ENCODE peak calls at places on chromosomes 2 and 18, in eight cellular contexts. B is fibroblast of lung, Q is endothelial cell, P is heart right ventricle, M is pancreas, T is IMR-90, A is GM13977, Y is BE2C. F is an unnamed sample.

GRCh38 chr2:112251211-112251721 is 3.6 kb downstream of the ZC3H8 start:
- DNase-seq in B (peak), Q (no peak), P (no peak), M (no peak), T (peak), A (no peak), Y (no peak), F (no peak)

GRCh38 chr2:60352491-60353405 is 200.7 kb downstream of the BCL11A start:
- DNase-seq in B (no peak), Q (no peak), P (no peak), M (no peak), T (no peak), A (no peak), Y (no peak), F (peak)

GRCh38 chr2:195663007-195663406 is 6.0 kb downstream of the SLC39A10 start:
- DNase-seq in B (no peak), Q (no peak), P (no peak), M (no peak), T (no peak), A (no peak), Y (no peak), F (no peak)

GRCh38 chr2:85712261-85712660 is 18.1 kb downstream of the GNLY start:
- DNase-seq in B (no peak), Q (no peak), P (no peak), M (no peak), T (no peak), A (no peak), Y (no peak), F (no peak)

GRCh38 chr2:70771446-70771845 is 3.4 kb upstream of the ADD2 start:
- DNase-seq in B (no peak), Q (no peak), P (no peak), M (no peak), T (no peak), A (no peak), Y (no peak), F (no peak)

GRCh38 chr2:36174920-36175319 is 180.7 kb upstream of the CRIM1 start:
- DNase-seq in B (no peak), Q (no peak), P (no peak), M (no peak), T (no peak), A (no peak), Y (no peak), F (no peak)

GRCh38 chr2:24015562-24016375 is 5.9 kb downstream of the MFSD2B start:
- DNase-seq in B (peak), Q (no peak), P (no peak), M (no peak), T (peak), A (no peak), Y (no peak), F (no peak)

GRCh38 chr2:10297950-10298349 is 4.8 kb upstream of the HPCAL1 start:
- DNase-seq in B (peak), Q (no peak), P (no peak), M (no peak), T (peak), A (no peak), Y (peak), F (no peak)

GRCh38 chr2:237733677-237734300 is 64.8 kb upstream of the RBM44 start:
- DNase-seq in B (no peak), Q (no peak), P (no peak), M (no peak), T (no peak), A (no peak), Y (peak), F (peak)

GRCh38 chr2:19890104-19890503 is 11.7 kb downstream of the TTC32 start:
- DNase-seq in B (no peak), Q (no peak), P (no peak), M (no peak), T (no peak), A (no peak), Y (no peak), F (no peak)

GRCh38 chr2:197369228-197369945 is 58.8 kb upstream of the ANKRD44 start:
- DNase-seq in B (no peak), Q (no peak), P (no peak), M (no peak), T (no peak), A (no peak), Y (no peak), F (no peak)

GRCh38 chr18:12287131-12287681 is 20.8 kb upstream of the TUBB6 start:
- DNase-seq in B (no peak), Q (no peak), P (no peak), M (no peak), T (no peak), A (no peak), Y (no peak), F (no peak)

GRCh38 chr2:58585233-58585632 is 344.1 kb upstream of the FANCL start:
- DNase-seq in B (no peak), Q (no peak), P (no peak), M (no peak), T (no peak), A (no peak), Y (no peak), F (no peak)

GRCh38 chr2:176830362-176830761 is 382.2 kb upstream of the HNRNPA3 start:
- DNase-seq in B (no peak), Q (peak), P (no peak), M (no peak), T (no peak), A (no peak), Y (peak), F (no peak)

GRCh38 chr2:46964835-46965560 is 49.4 kb upstream of the MCFD2 start:
- DNase-seq in B (peak), Q (no peak), P (no peak), M (no peak), T (no peak), A (no peak), Y (no peak), F (peak)

GRCh38 chr2:229520582-229521221 is 193.7 kb downstream of the DNER start:
- DNase-seq in B (peak), Q (no peak), P (peak), M (peak), T (no peak), A (no peak), Y (no peak), F (no peak)

GRCh38 chr2:7057865-7058400 is 140.7 kb downstream of the RNF144A start:
- DNase-seq in B (no peak), Q (no peak), P (no peak), M (no peak), T (no peak), A (no peak), Y (no peak), F (no peak)

GRCh38 chr18:40249390-40250080 is 1705.5 kb upstream of the PIK3C3 start:
- DNase-seq in B (no peak), Q (no peak), P (no peak), M (no peak), T (peak), A (no peak), Y (no peak), F (no peak)

GRCh38 chr2:191789791-191790190 is 57.1 kb downstream of the CAVIN2 start:
- DNase-seq in B (peak), Q (no peak), P (no peak), M (no peak), T (peak), A (no peak), Y (no peak), F (no peak)

GRCh38 chr2:26726229-26726628 is 33.7 kb downstream of the KCNK3 start:
- DNase-seq in B (no peak), Q (no peak), P (no peak), M (no peak), T (no peak), A (no peak), Y (no peak), F (no peak)

GRCh38 chr2:69674301-69674640 is 30.7 kb upstream of the AAK1 start:
- DNase-seq in B (no peak), Q (no peak), P (no peak), M (no peak), T (no peak), A (no peak), Y (no peak), F (peak)

GRCh38 chr2:130807659-130808385 is 28.9 kb upstream of the ARHGEF4 start:
- DNase-seq in B (no peak), Q (no peak), P (no peak), M (no peak), T (no peak), A (no peak), Y (peak), F (peak)

GRCh38 chr2:175275499-175275898 is 94.0 kb upstream of the ATP5MC3 start:
- DNase-seq in B (no peak), Q (no peak), P (no peak), M (no peak), T (no peak), A (no peak), Y (no peak), F (no peak)

GRCh38 chr2:191670076-191670475 is 7.9 kb upstream of the NABP1 start:
- DNase-seq in B (no peak), Q (no peak), P (no peak), M (no peak), T (no peak), A (no peak), Y (no peak), F (no peak)

GRCh38 chr2:85106489-85107180 is 26.6 kb upstream of the TCF7L1 start:
- DNase-seq in B (peak), Q (no peak), P (no peak), M (no peak), T (peak), A (no peak), Y (no peak), F (no peak)

GRCh38 chr18:10160251-10160650 is 246.4 kb downstream of the VAPA start:
- DNase-seq in B (no peak), Q (no peak), P (no peak), M (no peak), T (no peak), A (no peak), Y (no peak), F (no peak)

GRCh38 chr18:2857491-2858063 is 10.8 kb downstream of the EMILIN2 start:
- DNase-seq in B (peak), Q (no peak), P (peak), M (no peak), T (peak), A (no peak), Y (no peak), F (no peak)

GRCh38 chr2:105398522-105399206 is at the start of gene FHL2:
- DNase-seq in B (peak), Q (peak), P (peak), M (peak), T (peak), A (peak), Y (peak), F (peak)

GRCh38 chr2:55056024-55056521 is 5.8 kb upstream of the RTN4 start:
- DNase-seq in B (peak), Q (no peak), P (no peak), M (no peak), T (peak), A (no peak), Y (peak), F (no peak)

GRCh38 chr2:127577503-127577902 is 42.0 kb downstream of the MYO7B start:
- DNase-seq in B (no peak), Q (no peak), P (no peak), M (no peak), T (no peak), A (no peak), Y (no peak), F (no peak)

GRCh38 chr18:37435996-37436395 is 129.6 kb downstream of the CELF4 start:
- DNase-seq in B (no peak), Q (no peak), P (no peak), M (no peak), T (no peak), A (no peak), Y (no peak), F (no peak)

GRCh38 chr2:47569658-47570398 is 166.9 kb downstream of the MSH2 start:
- DNase-seq in B (no peak), Q (peak), P (no peak), M (no peak), T (peak), A (peak), Y (peak), F (no peak)

GRCh38 chr2:127669056-127669455 is 6.3 kb downstream of the LIMS2 start:
- DNase-seq in B (no peak), Q (no peak), P (no peak), M (no peak), T (no peak), A (no peak), Y (no peak), F (no peak)

GRCh38 chr2:138782378-138782777 is 2.2 kb upstream of the NXPH2 start:
- DNase-seq in B (no peak), Q (no peak), P (no peak), M (no peak), T (no peak), A (no peak), Y (no peak), F (no peak)

GRCh38 chr2:138787053-138787666 is 7.0 kb upstream of the NXPH2 start:
- DNase-seq in B (peak), Q (peak), P (no peak), M (no peak), T (peak), A (peak), Y (peak), F (no peak)
- TF ChIP-seq CTCF in B (peak), Q (peak), P (peak), M (peak), T (peak), A (peak), Y (peak), F (peak)

GRCh38 chr18:66749030-66749429 is 145.1 kb upstream of the CDH19 start:
- DNase-seq in B (no peak), Q (no peak), P (no peak), M (no peak), T (no peak), A (no peak), Y (no peak), F (no peak)
- TF ChIP-seq CTCF in B (no peak), Q (no peak), P (peak), M (no peak), T (no peak), A (no peak), Y (peak), F (no peak)

DNA sequence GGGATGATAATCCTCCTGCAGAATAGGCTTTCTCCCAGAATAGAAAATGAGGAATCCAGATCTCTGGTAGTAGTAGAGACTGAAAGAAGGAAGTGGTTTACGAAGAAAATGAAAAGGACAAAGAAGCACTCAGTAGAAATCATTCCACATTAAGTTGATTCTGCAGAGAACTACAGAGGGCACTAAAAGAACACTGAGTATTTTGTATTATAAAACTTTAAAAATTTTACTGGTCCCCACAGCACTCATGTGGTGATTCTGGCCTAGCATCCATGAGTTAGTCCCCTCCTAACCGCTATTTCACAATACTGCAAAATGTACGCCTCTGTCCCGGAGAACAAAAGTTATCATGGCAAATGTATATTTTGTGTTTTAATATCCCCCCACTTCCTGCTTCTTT is 42.9 kb upstream of the SLC35F5 start:
- DNase-seq in B (peak), Q (no peak), P (no peak), M (no peak), T (no peak), A (no peak), Y (no peak), F (no peak)
- TF ChIP-seq CTCF in B (no peak), Q (no peak), P (no peak), M (no peak), T (no peak), A (no peak), Y (no peak), F (no peak)

GRCh38 chr2:173075781-173076556 is at the start of gene MAP3K20:
- DNase-seq in B (peak), Q (peak), P (peak), M (peak), T (peak), A (peak), Y (peak), F (peak)
- TF ChIP-seq CTCF in B (no peak), Q (no peak), P (peak), M (peak), T (peak), A (peak), Y (peak), F (peak)

GRCh38 chr18:52408800-52409302 is 68.9 kb downstream of the DCC start:
- DNase-seq in B (no peak), Q (no peak), P (no peak), M (no peak), T (no peak), A (no peak), Y (no peak), F (no peak)

GRCh38 chr18:52409732-52410131 is 69.7 kb downstream of the DCC start:
- DNase-seq in B (no peak), Q (no peak), P (no peak), M (no peak), T (no peak), A (peak), Y (no peak), F (no peak)
- TF ChIP-seq CTCF in B (no peak), Q (no peak), P (no peak), M (no peak), T (no peak), A (peak), Y (no peak), F (no peak)

GRCh38 chr2:61398413-61398812 is 72.5 kb downstream of the USP34 start:
- DNase-seq in B (no peak), Q (no peak), P (no peak), M (no peak), T (no peak), A (no peak), Y (no peak), F (no peak)

GRCh38 chr2:61396005-61396404 is 74.9 kb downstream of the USP34 start:
- DNase-seq in B (no peak), Q (no peak), P (no peak), M (no peak), T (no peak), A (no peak), Y (no peak), F (no peak)
- TF ChIP-seq CTCF in B (no peak), Q (no peak), P (no peak), M (no peak), T (no peak), A (no peak), Y (no peak), F (no peak)

GRCh38 chr18:45110577-45111506 is 430.2 kb downstream of the SETBP1 start:
- DNase-seq in B (no peak), Q (no peak), P (peak), M (no peak), T (no peak), A (no peak), Y (no peak), F (no peak)

GRCh38 chr18:45107425-45107824 is 426.7 kb downstream of the SETBP1 start:
- DNase-seq in B (peak), Q (no peak), P (no peak), M (no peak), T (peak), A (no peak), Y (no peak), F (no peak)

GRCh38 chr18:45109271-45109670 is 428.6 kb downstream of the SETBP1 start:
- DNase-seq in B (no peak), Q (no peak), P (no peak), M (no peak), T (no peak), A (no peak), Y (no peak), F (no peak)

GRCh38 chr18:45106331-45106774 is 425.7 kb downstream of the SETBP1 start:
- DNase-seq in B (peak), Q (no peak), P (no peak), M (no peak), T (no peak), A (peak), Y (no peak), F (no peak)

DNA sequence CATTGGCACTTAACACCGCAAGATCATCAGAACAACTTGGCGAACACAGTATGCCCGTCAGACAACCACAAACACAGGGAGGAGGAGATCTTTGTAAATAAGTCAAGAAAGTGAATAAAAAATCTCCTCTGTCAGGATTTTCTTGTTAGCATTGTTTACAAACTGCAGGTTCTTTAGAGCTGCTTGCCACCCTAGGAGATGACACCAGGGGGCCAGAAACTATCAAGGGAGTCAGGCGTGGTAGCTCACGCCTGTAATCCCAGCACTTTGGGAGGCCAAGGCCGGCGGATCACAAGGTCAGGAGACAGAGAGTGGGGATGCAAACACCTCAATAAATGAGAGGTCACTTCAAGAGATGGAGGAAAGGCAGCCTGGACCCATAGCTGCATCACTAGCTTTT is 428.1 kb downstream of the SETBP1 start:
- DNase-seq in B (no peak), Q (no peak), P (no peak), M (no peak), T (no peak), A (no peak), Y (no peak), F (no peak)
- TF ChIP-seq CTCF in B (no peak), Q (no peak), P (no peak), M (no peak), T (no peak), A (no peak), Y (no peak), F (no peak)

F was measured in prostate gland.